ENCODE peak calls at places on chromosomes 11 and 22, in ten cellular contexts. One of them, this sample, is unnamed.

GRCh38 chr11:107271425-107271824 is 186.2 kb downstream of the CWF19L2 start:
- DNase-seq in HS-27A: no peak
- DNase-seq in neural crest cell: no peak
- DNase-seq in H4: no peak
- DNase-seq in stimulated activated naive CD8-positive, alpha-beta T cell treated with anti-CD3 and anti-CD28 coated beads, Interleukin-15, amount 100 ng/mL, for 72 hours: no peak
- DNase-seq in brain microvascular endothelial cell: no peak
- DNase-seq in activated CD4-positive, alpha-beta T cell treated with anti-CD3 and anti-CD28 coated beads for 4 hours: no peak
- DNase-seq in T-helper 2 cell: no peak
- DNase-seq in AG09309: no peak
- DNase-seq in colonic mucosa: no peak
- DNase-seq in this sample: no peak

GRCh38 chr11:122253541-122254317 is 137.7 kb upstream of the BLID start:
- DNase-seq in H4: no peak
- DNase-seq in HS-27A: no peak
- DNase-seq in T-helper 2 cell: no peak
- DNase-seq in activated CD4-positive, alpha-beta T cell treated with anti-CD3 and anti-CD28 coated beads for 4 hours: no peak
- DNase-seq in brain microvascular endothelial cell: no peak
- DNase-seq in colonic mucosa: no peak
- DNase-seq in AG09309: no peak
- DNase-seq in stimulated activated naive CD8-positive, alpha-beta T cell treated with anti-CD3 and anti-CD28 coated beads, Interleukin-15, amount 100 ng/mL, for 72 hours: no peak
- DNase-seq in neural crest cell: no peak
- DNase-seq in this sample: no peak

GRCh38 chr11:45304111-45304991 is 18.2 kb upstream of the SYT13 start:
- DNase-seq in activated CD4-positive, alpha-beta T cell treated with anti-CD3 and anti-CD28 coated beads for 4 hours: no peak
- DNase-seq in T-helper 2 cell: no peak
- DNase-seq in H4: no peak
- DNase-seq in AG09309: no peak
- DNase-seq in brain microvascular endothelial cell: no peak
- DNase-seq in neural crest cell: no peak
- DNase-seq in stimulated activated naive CD8-positive, alpha-beta T cell treated with anti-CD3 and anti-CD28 coated beads, Interleukin-15, amount 100 ng/mL, for 72 hours: no peak
- DNase-seq in HS-27A: no peak
- DNase-seq in colonic mucosa: no peak
- DNase-seq in this sample: no peak

GRCh38 chr11:112881461-112881860 is 79.8 kb upstream of the NCAM1 start:
- DNase-seq in colonic mucosa: peak; percentile 49
- DNase-seq in neural crest cell: peak; percentile 32
- DNase-seq in activated CD4-positive, alpha-beta T cell treated with anti-CD3 and anti-CD28 coated beads for 4 hours: no peak
- DNase-seq in H4: peak; percentile 85
- DNase-seq in AG09309: no peak
- DNase-seq in stimulated activated naive CD8-positive, alpha-beta T cell treated with anti-CD3 and anti-CD28 coated beads, Interleukin-15, amount 100 ng/mL, for 72 hours: no peak
- DNase-seq in T-helper 2 cell: no peak
- DNase-seq in HS-27A: no peak
- DNase-seq in brain microvascular endothelial cell: no peak
- DNase-seq in this sample: no peak

GRCh38 chr11:65852508-65853248 is 5.3 kb downstream of the CFL1 start:
- DNase-seq in H4: peak; percentile 10
- DNase-seq in stimulated activated naive CD8-positive, alpha-beta T cell treated with anti-CD3 and anti-CD28 coated beads, Interleukin-15, amount 100 ng/mL, for 72 hours: no peak
- DNase-seq in brain microvascular endothelial cell: no peak
- DNase-seq in colonic mucosa: peak; percentile 24
- DNase-seq in activated CD4-positive, alpha-beta T cell treated with anti-CD3 and anti-CD28 coated beads for 4 hours: no peak
- DNase-seq in neural crest cell: no peak
- DNase-seq in HS-27A: no peak
- DNase-seq in T-helper 2 cell: no peak
- DNase-seq in AG09309: no peak
- DNase-seq in this sample: no peak

GRCh38 chr22:50670513-50670912 is 2.1 kb upstream of the SHANK3 start:
- DNase-seq in neural crest cell: no peak
- DNase-seq in AG09309: no peak
- DNase-seq in colonic mucosa: no peak
- DNase-seq in H4: no peak
- DNase-seq in T-helper 2 cell: no peak
- DNase-seq in brain microvascular endothelial cell: no peak
- DNase-seq in stimulated activated naive CD8-positive, alpha-beta T cell treated with anti-CD3 and anti-CD28 coated beads, Interleukin-15, amount 100 ng/mL, for 72 hours: no peak
- DNase-seq in HS-27A: no peak
- DNase-seq in activated CD4-positive, alpha-beta T cell treated with anti-CD3 and anti-CD28 coated beads for 4 hours: no peak
- DNase-seq in this sample: no peak

GRCh38 chr11:48366365-48366764 is at the start of gene OR4C5:
- DNase-seq in brain microvascular endothelial cell: no peak
- DNase-seq in stimulated activated naive CD8-positive, alpha-beta T cell treated with anti-CD3 and anti-CD28 coated beads, Interleukin-15, amount 100 ng/mL, for 72 hours: no peak
- DNase-seq in T-helper 2 cell: no peak
- DNase-seq in neural crest cell: no peak
- DNase-seq in HS-27A: no peak
- DNase-seq in activated CD4-positive, alpha-beta T cell treated with anti-CD3 and anti-CD28 coated beads for 4 hours: no peak
- DNase-seq in AG09309: no peak
- DNase-seq in H4: no peak
- DNase-seq in colonic mucosa: no peak
- DNase-seq in this sample: no peak

GRCh38 chr11:118921929-118922744 is 3.6 kb downstream of the BCL9L start:
- DNase-seq in AG09309: no peak
- DNase-seq in activated CD4-positive, alpha-beta T cell treated with anti-CD3 and anti-CD28 coated beads for 4 hours: peak; percentile 7
- DNase-seq in neural crest cell: no peak
- DNase-seq in brain microvascular endothelial cell: no peak
- DNase-seq in H4: peak; percentile 83
- DNase-seq in stimulated activated naive CD8-positive, alpha-beta T cell treated with anti-CD3 and anti-CD28 coated beads, Interleukin-15, amount 100 ng/mL, for 72 hours: no peak
- DNase-seq in T-helper 2 cell: no peak
- DNase-seq in colonic mucosa: peak; percentile 87
- DNase-seq in HS-27A: no peak
- DNase-seq in this sample: no peak

GRCh38 chr11:71282581-71283351 is 30.4 kb upstream of the SHANK2 start:
- DNase-seq in H4: no peak
- DNase-seq in AG09309: no peak
- DNase-seq in activated CD4-positive, alpha-beta T cell treated with anti-CD3 and anti-CD28 coated beads for 4 hours: no peak
- DNase-seq in brain microvascular endothelial cell: no peak
- DNase-seq in T-helper 2 cell: no peak
- DNase-seq in HS-27A: no peak
- DNase-seq in neural crest cell: no peak
- DNase-seq in stimulated activated naive CD8-positive, alpha-beta T cell treated with anti-CD3 and anti-CD28 coated beads, Interleukin-15, amount 100 ng/mL, for 72 hours: no peak
- DNase-seq in colonic mucosa: peak; percentile 60
- DNase-seq in this sample: no peak

GRCh38 chr11:8442301-8442700 is 151.7 kb downstream of the STK33 start:
- DNase-seq in H4: no peak
- DNase-seq in neural crest cell: no peak
- DNase-seq in stimulated activated naive CD8-positive, alpha-beta T cell treated with anti-CD3 and anti-CD28 coated beads, Interleukin-15, amount 100 ng/mL, for 72 hours: no peak
- DNase-seq in colonic mucosa: no peak
- DNase-seq in activated CD4-positive, alpha-beta T cell treated with anti-CD3 and anti-CD28 coated beads for 4 hours: no peak
- DNase-seq in T-helper 2 cell: no peak
- DNase-seq in AG09309: no peak
- DNase-seq in brain microvascular endothelial cell: peak; percentile 1
- DNase-seq in HS-27A: no peak
- DNase-seq in this sample: no peak

GRCh38 chr11:122661182-122661945 is 5.8 kb downstream of the UBASH3B start:
- DNase-seq in T-helper 2 cell: no peak
- DNase-seq in activated CD4-positive, alpha-beta T cell treated with anti-CD3 and anti-CD28 coated beads for 4 hours: no peak
- DNase-seq in brain microvascular endothelial cell: no peak
- DNase-seq in AG09309: peak; percentile 62
- DNase-seq in neural crest cell: no peak
- DNase-seq in HS-27A: no peak
- DNase-seq in H4: peak; percentile 23
- DNase-seq in stimulated activated naive CD8-positive, alpha-beta T cell treated with anti-CD3 and anti-CD28 coated beads, Interleukin-15, amount 100 ng/mL, for 72 hours: no peak
- DNase-seq in colonic mucosa: no peak
- DNase-seq in this sample: no peak

GRCh38 chr11:68406318-68407313 is 53.9 kb upstream of the PPP6R3 start:
- DNase-seq in activated CD4-positive, alpha-beta T cell treated with anti-CD3 and anti-CD28 coated beads for 4 hours: no peak
- DNase-seq in stimulated activated naive CD8-positive, alpha-beta T cell treated with anti-CD3 and anti-CD28 coated beads, Interleukin-15, amount 100 ng/mL, for 72 hours: no peak
- DNase-seq in HS-27A: no peak
- DNase-seq in brain microvascular endothelial cell: no peak
- DNase-seq in H4: no peak
- DNase-seq in T-helper 2 cell: no peak
- DNase-seq in neural crest cell: no peak
- DNase-seq in colonic mucosa: peak; percentile 70
- DNase-seq in AG09309: no peak
- DNase-seq in this sample: no peak

GRCh38 chr11:102680945-102681344 is 24.6 kb downstream of the MMP27 start:
- DNase-seq in brain microvascular endothelial cell: no peak
- DNase-seq in neural crest cell: no peak
- DNase-seq in T-helper 2 cell: no peak
- DNase-seq in stimulated activated naive CD8-positive, alpha-beta T cell treated with anti-CD3 and anti-CD28 coated beads, Interleukin-15, amount 100 ng/mL, for 72 hours: no peak
- DNase-seq in HS-27A: no peak
- DNase-seq in colonic mucosa: no peak
- DNase-seq in H4: no peak
- DNase-seq in AG09309: peak; percentile 11
- DNase-seq in activated CD4-positive, alpha-beta T cell treated with anti-CD3 and anti-CD28 coated beads for 4 hours: no peak
- DNase-seq in this sample: no peak

GRCh38 chr22:29641781-29642355 is 38.4 kb downstream of the NF2 start:
- DNase-seq in T-helper 2 cell: no peak
- DNase-seq in activated CD4-positive, alpha-beta T cell treated with anti-CD3 and anti-CD28 coated beads for 4 hours: no peak
- DNase-seq in colonic mucosa: no peak
- DNase-seq in H4: no peak
- DNase-seq in AG09309: no peak
- DNase-seq in brain microvascular endothelial cell: no peak
- DNase-seq in neural crest cell: no peak
- DNase-seq in HS-27A: no peak
- DNase-seq in stimulated activated naive CD8-positive, alpha-beta T cell treated with anti-CD3 and anti-CD28 coated beads, Interleukin-15, amount 100 ng/mL, for 72 hours: no peak
- DNase-seq in this sample: no peak

GRCh38 chr22:50578776-50579310 is 616 bp upstream of the CPT1B start:
- DNase-seq in AG09309: no peak
- DNase-seq in stimulated activated naive CD8-positive, alpha-beta T cell treated with anti-CD3 and anti-CD28 coated beads, Interleukin-15, amount 100 ng/mL, for 72 hours: no peak
- DNase-seq in brain microvascular endothelial cell: no peak
- DNase-seq in T-helper 2 cell: no peak
- DNase-seq in HS-27A: no peak
- DNase-seq in colonic mucosa: no peak
- DNase-seq in H4: no peak
- DNase-seq in neural crest cell: no peak
- DNase-seq in activated CD4-positive, alpha-beta T cell treated with anti-CD3 and anti-CD28 coated beads for 4 hours: no peak
- DNase-seq in this sample: no peak

GRCh38 chr11:76621466-76621865 is 49.1 kb downstream of the LRRC32 start:
- DNase-seq in H4: no peak
- DNase-seq in colonic mucosa: no peak
- DNase-seq in HS-27A: no peak
- DNase-seq in T-helper 2 cell: no peak
- DNase-seq in neural crest cell: no peak
- DNase-seq in AG09309: no peak
- DNase-seq in activated CD4-positive, alpha-beta T cell treated with anti-CD3 and anti-CD28 coated beads for 4 hours: no peak
- DNase-seq in brain microvascular endothelial cell: no peak
- DNase-seq in stimulated activated naive CD8-positive, alpha-beta T cell treated with anti-CD3 and anti-CD28 coated beads, Interleukin-15, amount 100 ng/mL, for 72 hours: no peak
- DNase-seq in this sample: no peak

GRCh38 chr11:77073328-77074001 is 6.7 kb downstream of the CAPN5 start:
- DNase-seq in brain microvascular endothelial cell: peak; percentile 88
- DNase-seq in stimulated activated naive CD8-positive, alpha-beta T cell treated with anti-CD3 and anti-CD28 coated beads, Interleukin-15, amount 100 ng/mL, for 72 hours: no peak
- DNase-seq in activated CD4-positive, alpha-beta T cell treated with anti-CD3 and anti-CD28 coated beads for 4 hours: no peak
- DNase-seq in colonic mucosa: peak; percentile 94
- DNase-seq in neural crest cell: no peak
- DNase-seq in H4: peak; percentile 91
- DNase-seq in T-helper 2 cell: no peak
- DNase-seq in HS-27A: peak; percentile 78
- DNase-seq in AG09309: peak; percentile 79
- DNase-seq in this sample: peak; percentile 93

GRCh38 chr11:72824811-72825505 is 10.7 kb downstream of the ATG16L2 start:
- DNase-seq in AG09309: no peak
- DNase-seq in brain microvascular endothelial cell: no peak
- DNase-seq in activated CD4-positive, alpha-beta T cell treated with anti-CD3 and anti-CD28 coated beads for 4 hours: no peak
- DNase-seq in neural crest cell: no peak
- DNase-seq in stimulated activated naive CD8-positive, alpha-beta T cell treated with anti-CD3 and anti-CD28 coated beads, Interleukin-15, amount 100 ng/mL, for 72 hours: no peak
- DNase-seq in HS-27A: no peak
- DNase-seq in H4: no peak
- DNase-seq in T-helper 2 cell: no peak
- DNase-seq in colonic mucosa: no peak
- DNase-seq in this sample: no peak

GRCh38 chr11:2271077-2271326 is 614 bp upstream of the ASCL2 start:
- DNase-seq in neural crest cell: no peak
- DNase-seq in AG09309: no peak
- DNase-seq in colonic mucosa: peak; percentile 39
- DNase-seq in T-helper 2 cell: no peak
- DNase-seq in activated CD4-positive, alpha-beta T cell treated with anti-CD3 and anti-CD28 coated beads for 4 hours: peak; percentile 63
- DNase-seq in brain microvascular endothelial cell: no peak
- DNase-seq in HS-27A: no peak
- DNase-seq in stimulated activated naive CD8-positive, alpha-beta T cell treated with anti-CD3 and anti-CD28 coated beads, Interleukin-15, amount 100 ng/mL, for 72 hours: no peak
- DNase-seq in H4: no peak
- DNase-seq in this sample: no peak

GRCh38 chr11:61609000-61609969 is 28.4 kb upstream of the SYT7 start:
- DNase-seq in colonic mucosa: peak; percentile 86
- DNase-seq in AG09309: no peak
- DNase-seq in brain microvascular endothelial cell: no peak
- DNase-seq in HS-27A: no peak
- DNase-seq in activated CD4-positive, alpha-beta T cell treated with anti-CD3 and anti-CD28 coated beads for 4 hours: no peak
- DNase-seq in T-helper 2 cell: no peak
- DNase-seq in H4: no peak
- DNase-seq in stimulated activated naive CD8-positive, alpha-beta T cell treated with anti-CD3 and anti-CD28 coated beads, Interleukin-15, amount 100 ng/mL, for 72 hours: no peak
- DNase-seq in neural crest cell: no peak
- DNase-seq in this sample: no peak

GRCh38 chr11:94649925-94650623 is 82.9 kb downstream of the PIWIL4 start:
- DNase-seq in activated CD4-positive, alpha-beta T cell treated with anti-CD3 and anti-CD28 coated beads for 4 hours: no peak
- DNase-seq in colonic mucosa: no peak
- DNase-seq in H4: no peak
- DNase-seq in neural crest cell: no peak
- DNase-seq in T-helper 2 cell: no peak
- DNase-seq in HS-27A: no peak
- DNase-seq in AG09309: no peak
- DNase-seq in brain microvascular endothelial cell: no peak
- DNase-seq in stimulated activated naive CD8-positive, alpha-beta T cell treated with anti-CD3 and anti-CD28 coated beads, Interleukin-15, amount 100 ng/mL, for 72 hours: no peak
- DNase-seq in this sample: no peak

GRCh38 chr11:102849319-102849718 is 5.9 kb upstream of the MMP3 start:
- DNase-seq in neural crest cell: no peak
- DNase-seq in AG09309: peak; percentile 73
- DNase-seq in HS-27A: no peak
- DNase-seq in stimulated activated naive CD8-positive, alpha-beta T cell treated with anti-CD3 and anti-CD28 coated beads, Interleukin-15, amount 100 ng/mL, for 72 hours: no peak
- DNase-seq in H4: peak; percentile 7
- DNase-seq in T-helper 2 cell: no peak
- DNase-seq in activated CD4-positive, alpha-beta T cell treated with anti-CD3 and anti-CD28 coated beads for 4 hours: no peak
- DNase-seq in colonic mucosa: no peak
- DNase-seq in brain microvascular endothelial cell: no peak
- DNase-seq in this sample: no peak

GRCh38 chr22:47304854-47305253 is 542.4 kb downstream of the TBC1D22A start:
- DNase-seq in H4: no peak
- DNase-seq in stimulated activated naive CD8-positive, alpha-beta T cell treated with anti-CD3 and anti-CD28 coated beads, Interleukin-15, amount 100 ng/mL, for 72 hours: no peak
- DNase-seq in T-helper 2 cell: no peak
- DNase-seq in brain microvascular endothelial cell: no peak
- DNase-seq in AG09309: no peak
- DNase-seq in HS-27A: no peak
- DNase-seq in activated CD4-positive, alpha-beta T cell treated with anti-CD3 and anti-CD28 coated beads for 4 hours: no peak
- DNase-seq in colonic mucosa: no peak
- DNase-seq in neural crest cell: no peak
- DNase-seq in this sample: no peak

GRCh38 chr11:57601297-57601696 is 3.8 kb downstream of the SERPING1 start:
- DNase-seq in AG09309: no peak
- DNase-seq in HS-27A: no peak
- DNase-seq in activated CD4-positive, alpha-beta T cell treated with anti-CD3 and anti-CD28 coated beads for 4 hours: no peak
- DNase-seq in T-helper 2 cell: no peak
- DNase-seq in stimulated activated naive CD8-positive, alpha-beta T cell treated with anti-CD3 and anti-CD28 coated beads, Interleukin-15, amount 100 ng/mL, for 72 hours: no peak
- DNase-seq in colonic mucosa: no peak
- DNase-seq in neural crest cell: no peak
- DNase-seq in H4: no peak
- DNase-seq in brain microvascular endothelial cell: no peak
- DNase-seq in this sample: no peak